ENCODE peak calls at places on chromosomes 7 and 10, in six cellular contexts. U is astrocyte of the spinal cord, K is type B pancreatic cell, E is lower leg skin, I is progenitor cell of endocrine pancreas, O is sigmoid colon. T is an unnamed sample.

GRCh38 chr10:76306859-76307258 is 875.4 kb downstream of the LRMDA start:
- DNase-seq in U (peak; percentile 18), K (no peak), E (no peak), I (no peak), O (no peak), T (no peak)

GRCh38 chr7:147199868-147200267 is 1083.3 kb downstream of the CNTNAP2 start:
- DNase-seq in U (no peak), K (no peak), E (no peak), I (no peak), O (no peak), T (no peak)

GRCh38 chr7:25963733-25964132 is 188.3 kb upstream of the NFE2L3 start:
- DNase-seq in U (no peak), K (no peak), E (no peak), I (no peak), O (no peak), T (no peak)

GRCh38 chr10:71700735-71701368 is 18.7 kb downstream of the C10orf105 start:
- DNase-seq in U (no peak), K (no peak), E (no peak), I (no peak), O (no peak), T (no peak)

GRCh38 chr7:80014507-80014906 is 120.1 kb upstream of the GNAI1 start:
- DNase-seq in U (peak; percentile 84), K (no peak), E (no peak), I (no peak), O (no peak), T (no peak)

GRCh38 chr10:76071638-76072317 is 640.4 kb downstream of the LRMDA start:
- DNase-seq in U (peak; percentile 40), K (no peak), E (no peak), I (no peak), O (no peak), T (no peak)

GRCh38 chr10:115909037-115909436 is 364.0 kb downstream of the GFRA1 start:
- DNase-seq in U (no peak), K (no peak), E (no peak), I (no peak), O (no peak), T (no peak)

GRCh38 chr10:14460447-14460846 is 129.7 kb upstream of the FRMD4A start:
- DNase-seq in U (no peak), K (no peak), E (no peak), I (no peak), O (no peak), T (no peak)

GRCh38 chr10:72310636-72311035 is 36.9 kb downstream of the DDIT4 start:
- DNase-seq in U (no peak), K (no peak), E (no peak), I (no peak), O (no peak), T (no peak)

GRCh38 chr10:79396587-79396986 is 48.8 kb downstream of the ZCCHC24 start:
- DNase-seq in U (no peak), K (no peak), E (no peak), I (no peak), O (peak; percentile 76), T (no peak)

GRCh38 chr7:133183042-133183441 is 69.8 kb upstream of the EXOC4 start:
- DNase-seq in U (no peak), K (no peak), E (no peak), I (no peak), O (no peak), T (no peak)

GRCh38 chr10:73910401-73910763 is 550 bp upstream of the PLAU start:
- DNase-seq in U (peak; percentile 39), K (no peak), E (no peak), I (no peak), O (no peak), T (no peak)

GRCh38 chr7:96040250-96040772 is 268.0 kb downstream of the DYNC1I1 start:
- DNase-seq in U (no peak), K (no peak), E (no peak), I (no peak), O (no peak), T (no peak)

GRCh38 chr7:131354390-131354789 is 26.7 kb downstream of the MKLN1 start:
- DNase-seq in U (no peak), K (no peak), E (no peak), I (no peak), O (no peak), T (no peak)

GRCh38 chr7:100400656-100401055 is 27.4 kb downstream of the PILRA start:
- DNase-seq in U (no peak), K (no peak), E (no peak), I (no peak), O (no peak), T (no peak)

GRCh38 chr7:51303142-51303525 is 13.5 kb downstream of the COBL start:
- DNase-seq in U (no peak), K (no peak), E (no peak), I (no peak), O (no peak), T (no peak)

GRCh38 chr10:1102392-1102791 is 46.2 kb downstream of the WDR37 start:
- DNase-seq in U (no peak), K (no peak), E (no peak), I (no peak), O (no peak), T (no peak)

GRCh38 chr7:97499204-97499603 is 232.7 kb upstream of the TAC1 start:
- DNase-seq in U (no peak), K (no peak), E (no peak), I (no peak), O (no peak), T (no peak)

GRCh38 chr7:6615853-6616555 is 594 bp downstream of the ZNF853 start:
- DNase-seq in U (no peak), K (no peak), E (no peak), I (peak; percentile 25), O (no peak), T (no peak)

GRCh38 chr7:46387646-46388045 is 466.6 kb upstream of the IGFBP3 start:
- DNase-seq in U (peak; percentile 27), K (no peak), E (no peak), I (no peak), O (no peak), T (no peak)

GRCh38 chr7:151592330-151592729 is 72.6 kb upstream of the RHEB start:
- DNase-seq in U (no peak), K (no peak), E (peak; percentile 4), I (no peak), O (no peak), T (no peak)

GRCh38 chr10:69716711-69717560 is 84.8 kb upstream of the COL13A1 start:
- DNase-seq in U (peak; percentile 38), K (no peak), E (no peak), I (peak; percentile 65), O (no peak), T (peak; percentile 77)

GRCh38 chr10:47042815-47043750 is 131.9 kb downstream of the PTPN20 start:
- DNase-seq in U (no peak), K (no peak), E (no peak), I (no peak), O (peak; percentile 53), T (no peak)

GRCh38 chr7:141231018-141231792 is 157.3 kb downstream of the TMEM178B start:
- DNase-seq in U (peak; percentile 62), K (no peak), E (no peak), I (no peak), O (no peak), T (no peak)

GRCh38 chr7:30906520-30907240 is 5.0 kb upstream of the AQP1 start:
- DNase-seq in U (no peak), K (no peak), E (no peak), I (no peak), O (no peak), T (no peak)

GRCh38 chr7:75905785-75906604 is 9.0 kb upstream of the POR start:
- DNase-seq in U (peak; percentile 45), K (no peak), E (peak; percentile 61), I (no peak), O (peak; percentile 92), T (no peak)

GRCh38 chr10:31947144-31947926 is 18.7 kb upstream of the ARHGAP12 start:
- DNase-seq in U (peak; percentile 86), K (no peak), E (peak; percentile 64), I (no peak), O (peak; percentile 71), T (no peak)
- TF ChIP-seq CTCF in U (peak; percentile 56), K (peak; percentile 49), E (no peak), I (peak; percentile 32), O (peak; percentile 65), T (no peak)

GRCh38 chr7:82032899-82033298 is 263.1 kb upstream of the HGF start:
- DNase-seq in U (no peak), K (no peak), E (no peak), I (no peak), O (no peak), T (no peak)

GRCh38 chr7:82029236-82029635 is 259.4 kb upstream of the HGF start:
- DNase-seq in U (no peak), K (no peak), E (no peak), I (no peak), O (no peak), T (no peak)
- TF ChIP-seq CTCF in U (no peak), K (no peak), E (no peak), I (no peak), O (no peak), T (no peak)

GRCh38 chr10:44731271-44731670 is 179.9 kb upstream of the TMEM72 start:
- DNase-seq in U (no peak), K (no peak), E (no peak), I (no peak), O (no peak), T (no peak)

DNA sequence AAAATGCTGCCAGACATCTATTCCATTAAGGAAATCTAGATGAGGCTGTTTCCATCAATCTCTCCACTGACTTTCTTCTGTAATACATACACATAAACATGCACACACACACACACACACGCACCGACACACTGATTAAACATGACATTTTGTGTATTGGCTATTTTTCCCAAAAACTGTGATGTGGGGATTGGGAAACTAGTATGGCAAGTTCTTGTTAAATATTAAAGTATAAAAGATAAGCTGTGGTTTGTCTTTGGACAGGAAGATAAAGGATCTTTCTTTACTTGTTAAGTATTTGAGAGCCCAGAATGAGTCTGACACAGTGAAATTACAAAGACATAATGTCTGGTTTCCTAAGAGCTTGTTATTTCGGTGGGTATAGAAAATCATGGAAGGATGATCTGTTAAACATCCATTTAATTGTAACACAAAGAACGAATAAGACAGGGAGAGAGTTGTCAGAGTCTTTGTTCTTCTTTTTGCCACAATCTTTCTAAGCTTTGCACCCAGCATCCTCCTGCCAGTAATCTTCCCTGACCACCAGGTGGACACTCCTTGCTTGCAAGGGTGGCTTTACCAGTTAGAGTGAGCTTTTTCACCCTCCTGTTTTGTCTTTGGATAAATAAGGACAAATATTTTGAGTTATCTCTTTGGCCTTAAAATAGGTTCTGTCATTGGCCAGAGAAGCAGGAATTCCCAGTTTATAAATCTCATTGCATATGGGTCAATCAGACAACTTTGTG is 177.2 kb upstream of the TMEM72 start:
- DNase-seq in U (no peak), K (no peak), E (no peak), I (no peak), O (no peak), T (no peak)
- TF ChIP-seq CTCF in U (peak; percentile 42), K (peak; percentile 51), E (no peak), I (peak; percentile 53), O (no peak), T (no peak)

GRCh38 chr7:2736411-2736914 is 48.5 kb downstream of the AMZ1 start:
- DNase-seq in U (no peak), K (peak; percentile 61), E (no peak), I (no peak), O (peak; percentile 62), T (no peak)
- TF ChIP-seq CTCF in U (no peak), K (no peak), E (no peak), I (no peak), O (no peak), T (no peak)

GRCh38 chr7:125605241-125605640 is 675.6 kb upstream of the POT1 start:
- DNase-seq in U (peak; percentile 60), K (no peak), E (no peak), I (no peak), O (no peak), T (no peak)
- TF ChIP-seq CTCF in U (no peak), K (no peak), E (no peak), I (no peak), O (no peak), T (no peak)

T was measured in mesothelial cell of epicardium.